ENCODE peak calls at places on chromosomes 6 and 20, in eight cellular contexts. L, N, X, V, J, C, W and R are unnamed samples.

GRCh38 chr6:108163267-108163643 is 2.6 kb upstream of the NR2E1 start:
- DNase-seq in V (no peak), X (no peak), L (no peak), C (no peak), W (no peak), J (no peak), N (no peak), R (no peak)

GRCh38 chr6:3522561-3523287 is 65.9 kb upstream of the SLC22A23 start:
- DNase-seq in J (no peak), L (no peak), V (no peak), N (peak), C (no peak), X (no peak), W (peak), R (no peak)

GRCh38 chr6:148407372-148407771 is 64.7 kb downstream of the SASH1 start:
- DNase-seq in J (no peak), X (peak), C (no peak), V (no peak), W (peak), N (peak), L (peak), R (no peak)

GRCh38 chr6:71420693-71421328 is 132.2 kb downstream of the OGFRL1 start:
- DNase-seq in X (peak), V (peak), W (peak), C (no peak), J (peak), L (peak), N (peak), R (no peak)

GRCh38 chr6:156790711-156791110 is 13.5 kb downstream of the ARID1B start:
- DNase-seq in W (no peak), V (no peak), J (no peak), N (no peak), L (no peak), X (no peak), C (no peak), R (no peak)

GRCh38 chr6:142566628-142567396 is 265.0 kb downstream of the ADGRG6 start:
- DNase-seq in L (no peak), W (peak), C (no peak), J (peak), N (peak), V (no peak), X (no peak), R (no peak)

GRCh38 chr20:62134735-62135231 is 8.4 kb downstream of the PSMA7 start:
- DNase-seq in V (no peak), C (no peak), L (no peak), J (no peak), N (no peak), W (peak), X (no peak), R (no peak)

GRCh38 chr6:5765141-5765760 is 241.5 kb downstream of the NRN1 start:
- DNase-seq in J (no peak), V (no peak), L (no peak), W (no peak), N (no peak), X (no peak), C (no peak), R (no peak)

GRCh38 chr20:48723308-48724264 is 104.2 kb downstream of the PREX1 start:
- DNase-seq in N (no peak), C (no peak), X (no peak), L (no peak), J (peak), V (no peak), W (no peak), R (no peak)

GRCh38 chr6:47034919-47035318 is 7.2 kb downstream of the ADGRF1 start:
- DNase-seq in L (peak), C (peak), V (no peak), X (peak), J (no peak), W (peak), N (peak), R (peak)

GRCh38 chr20:13800728-13801134 is 15.9 kb downstream of the NDUFAF5 start:
- DNase-seq in X (peak), W (peak), J (no peak), N (peak), C (peak), V (peak), L (peak), R (no peak)